ENCODE peak calls at places on chromosomes 11 and 22, in ten cellular contexts. P is GM12865, V is right atrium auricular region, J is retinal pigment epithelial cell, G is left lung, Y is K562, H is A549, M is cardiac muscle cell, W is natural killer cell, R is fibroblast of the aortic adventitia. E is an unnamed sample.

GRCh38 chr11:4484310-4484709 is 1.9 kb downstream of the OR52K1 start:
- DNase-seq in H (no peak), W (no peak), R (no peak), M (no peak), P (no peak), G (no peak), J (no peak), Y (no peak), V (no peak), E (no peak)

GRCh38 chr22:49010086-49010863 is 817.4 kb downstream of the BRD1 start:
- DNase-seq in G (no peak), V (peak), P (no peak), M (no peak), R (no peak), W (no peak), J (no peak), H (no peak), Y (no peak), E (no peak)

GRCh38 chr11:33894402-33894754 is 2.5 kb upstream of the LMO2 start:
- DNase-seq in H (no peak), W (no peak), Y (peak), R (no peak), V (no peak), J (no peak), P (no peak), G (no peak), M (no peak), E (no peak)

GRCh38 chr22:20940178-20940790 is 23.1 kb downstream of the CRKL start:
- DNase-seq in Y (no peak), G (no peak), M (no peak), J (no peak), H (no peak), W (no peak), V (no peak), R (peak), P (no peak), E (no peak)

GRCh38 chr22:49693416-49693815 is 134.3 kb downstream of the BRD1 start:
- DNase-seq in P (no peak), V (no peak), G (no peak), M (no peak), J (no peak), R (no peak), H (no peak), Y (no peak), W (no peak), E (no peak)

GRCh38 chr11:15849265-15849664 is 507.1 kb downstream of the SOX6 start:
- DNase-seq in G (no peak), P (no peak), W (no peak), Y (no peak), H (no peak), J (no peak), M (peak), R (no peak), V (no peak), E (no peak)

GRCh38 chr11:133123371-133123770 is 408.9 kb downstream of the OPCML start:
- DNase-seq in J (no peak), P (no peak), Y (no peak), V (no peak), G (no peak), M (no peak), R (no peak), H (no peak), W (no peak), E (no peak)

GRCh38 chr11:129458756-129459535 is 83.3 kb downstream of the BARX2 start:
- DNase-seq in P (no peak), G (no peak), Y (no peak), M (no peak), H (no peak), V (no peak), W (no peak), R (no peak), J (no peak), E (no peak)

GRCh38 chr11:8408151-8408930 is 144.7 kb upstream of the LMO1 start:
- DNase-seq in R (no peak), P (no peak), H (no peak), V (no peak), G (no peak), W (no peak), J (no peak), M (no peak), Y (no peak), E (no peak)

GRCh38 chr11:7632211-7632610 is 41.1 kb downstream of the CYB5R2 start:
- DNase-seq in G (no peak), M (no peak), J (no peak), W (no peak), R (no peak), V (no peak), H (no peak), P (no peak), Y (no peak), E (no peak)

GRCh38 chr11:1138053-1138452 is 19.7 kb upstream of the MUC5AC start:
- DNase-seq in H (no peak), J (no peak), W (no peak), M (no peak), R (no peak), G (no peak), V (no peak), Y (no peak), P (no peak), E (no peak)

GRCh38 chr11:111586305-111586915 is 15.8 kb upstream of the SIK2 start:
- DNase-seq in V (no peak), Y (peak), W (no peak), H (no peak), P (peak), M (peak), J (no peak), R (peak), G (no peak), E (no peak)

GRCh38 chr22:49535527-49536125 is 292.0 kb downstream of the BRD1 start:
- DNase-seq in P (no peak), G (peak), M (no peak), J (no peak), W (no peak), R (no peak), H (no peak), Y (no peak), V (no peak), E (no peak)

GRCh38 chr11:64472593-64473455 is 113.9 kb downstream of the RPS6KA4 start:
- DNase-seq in W (no peak), V (no peak), H (no peak), G (no peak), P (no peak), R (peak), Y (peak), J (no peak), M (no peak), E (no peak)

GRCh38 chr11:86245369-86246292 is 1.1 kb downstream of the EED start:
- DNase-seq in P (peak), R (peak), V (no peak), W (no peak), J (no peak), M (peak), G (no peak), Y (peak), H (peak), E (no peak)

GRCh38 chr11:69337211-69337721 is 43.3 kb downstream of the MYEOV start:
- DNase-seq in J (no peak), W (no peak), V (peak), R (peak), P (peak), Y (no peak), M (peak), H (no peak), G (no peak), E (no peak)

GRCh38 chr11:65790104-65790901 is 3.4 kb downstream of the OVOL1 start:
- DNase-seq in H (no peak), P (no peak), J (no peak), G (no peak), V (no peak), Y (no peak), R (no peak), M (no peak), W (no peak), E (no peak)

GRCh38 chr11:110198031-110198729 is 98.2 kb downstream of the RDX start:
- DNase-seq in R (no peak), V (peak), W (no peak), G (no peak), H (no peak), P (no peak), J (no peak), M (no peak), Y (no peak), E (no peak)

GRCh38 chr11:103826856-103827255 is 209.6 kb upstream of the DDI1 start:
- DNase-seq in R (no peak), P (no peak), Y (no peak), J (no peak), W (no peak), H (no peak), M (no peak), G (no peak), V (no peak), E (no peak)

GRCh38 chr11:61820174-61820573 is 3.4 kb upstream of the FADS1 start:
- DNase-seq in J (peak), G (no peak), Y (no peak), M (no peak), H (peak), V (no peak), P (no peak), R (peak), W (no peak), E (no peak)

GRCh38 chr11:117840881-117841581 is 16.5 kb upstream of the FXYD2 start:
- DNase-seq in H (no peak), M (no peak), R (no peak), P (no peak), G (peak), V (peak), W (peak), J (no peak), Y (no peak), E (no peak)

GRCh38 chr22:20021196-20022181 is 579 bp downstream of the TANGO2 start:
- DNase-seq in P (no peak), H (no peak), Y (peak), M (peak), R (peak), W (no peak), J (peak), V (peak), G (peak), E (no peak)

GRCh38 chr11:298406-299065 is 790 bp downstream of the IFITM5 start:
- DNase-seq in R (no peak), H (no peak), M (no peak), V (no peak), Y (no peak), G (peak), J (no peak), P (no peak), W (no peak), E (no peak)

GRCh38 chr11:93216511-93217121 is 18.8 kb upstream of the SLC36A4 start:
- DNase-seq in Y (no peak), W (no peak), H (no peak), P (no peak), R (no peak), G (no peak), M (no peak), V (no peak), J (no peak), E (no peak)

GRCh38 chr11:65478411-65479183 is 20.2 kb upstream of the MALAT1 start:
- DNase-seq in M (no peak), J (no peak), H (no peak), G (peak), W (no peak), P (no peak), V (no peak), Y (peak), R (peak), E (no peak)

GRCh38 chr22:29641052-29641780 is 37.8 kb downstream of the NF2 start:
- DNase-seq in Y (no peak), V (no peak), R (no peak), P (no peak), W (no peak), H (no peak), M (no peak), G (no peak), J (no peak), E (no peak)

GRCh38 chr22:45804986-45805325 is 133.3 kb downstream of the ATXN10 start:
- DNase-seq in H (peak), P (no peak), J (peak), V (no peak), M (no peak), R (peak), Y (no peak), W (no peak), G (no peak), E (no peak)

GRCh38 chr22:43136255-43136654 is 6.9 kb downstream of the MCAT start:
- DNase-seq in J (no peak), H (peak), V (no peak), M (peak), Y (peak), W (no peak), G (peak), R (peak), P (peak), E (peak)

GRCh38 chr22:28369849-28370248 is 309.8 kb downstream of the TTC28 start:
- DNase-seq in J (no peak), R (no peak), M (no peak), Y (peak), V (no peak), G (no peak), H (no peak), P (no peak), W (no peak), E (no peak)

GRCh38 chr11:65613091-65613928 is 711 bp downstream of the MAP3K11 start:
- DNase-seq in M (peak), J (no peak), G (peak), W (peak), H (peak), P (no peak), Y (no peak), R (no peak), V (no peak), E (no peak)

GRCh38 chr11:19493446-19493845 is 219.2 kb upstream of the NAV2 start:
- DNase-seq in G (no peak), M (no peak), P (peak), R (no peak), H (no peak), V (no peak), J (no peak), Y (no peak), W (no peak), E (no peak)

GRCh38 chr11:126637800-126638175 is 282.3 kb downstream of the ST3GAL4 start:
- DNase-seq in P (no peak), R (peak), V (no peak), W (no peak), Y (no peak), J (no peak), M (no peak), H (no peak), G (no peak), E (no peak)

GRCh38 chr22:23117275-23117674 is 24.5 kb downstream of the RSPH14 start:
- DNase-seq in M (no peak), R (no peak), J (no peak), W (no peak), G (peak), H (no peak), V (no peak), P (no peak), Y (no peak), E (no peak)

GRCh38 chr11:14228356-14228755 is 130.6 kb downstream of the RRAS2 start:
- DNase-seq in J (no peak), R (no peak), Y (no peak), G (no peak), M (no peak), V (no peak), H (no peak), P (no peak), W (no peak), E (no peak)

GRCh38 chr11:77968337-77968736 is 26.1 kb downstream of the INTS4 start:
- DNase-seq in M (no peak), W (no peak), G (no peak), J (no peak), P (no peak), R (no peak), H (no peak), Y (no peak), V (no peak), E (no peak)

GRCh38 chr11:78202733-78203167 is 14.0 kb downstream of the USP35 start:
- DNase-seq in H (no peak), P (peak), R (no peak), V (no peak), Y (no peak), J (no peak), W (no peak), M (no peak), G (no peak), E (no peak)

GRCh38 chr11:45724145-45724544 is 58.7 kb upstream of the CHST1 start:
- DNase-seq in W (no peak), J (no peak), V (no peak), M (peak), G (no peak), H (no peak), Y (no peak), R (no peak), P (no peak), E (no peak)

GRCh38 chr11:126664643-126665042 is 309.2 kb downstream of the ST3GAL4 start:
- DNase-seq in V (no peak), P (no peak), R (no peak), J (no peak), G (no peak), Y (no peak), W (no peak), H (no peak), M (no peak), E (no peak)

GRCh38 chr11:55942785-55943392 is 6.7 kb upstream of the OR5I1 start:
- DNase-seq in M (peak), G (no peak), P (peak), H (peak), R (peak), Y (peak), V (no peak), J (no peak), W (no peak), E (no peak)
- TF ChIP-seq CTCF in M (peak), G (no peak), P (peak), H (peak), R (no peak), Y (peak), V (peak), J (peak), W (no peak), E (peak)

GRCh38 chr22:36367066-36367465 is 20.7 kb downstream of the MYH9 start:
- DNase-seq in J (no peak), M (no peak), W (no peak), G (no peak), V (no peak), H (no peak), R (no peak), P (no peak), Y (no peak), E (no peak)

GRCh38 chr22:36366291-36366708 is 21.5 kb downstream of the MYH9 start:
- DNase-seq in J (peak), G (no peak), Y (no peak), M (no peak), H (no peak), R (peak), W (no peak), P (no peak), V (no peak), E (no peak)

GRCh38 chr22:36369004-36369921 is 18.5 kb downstream of the MYH9 start:
- DNase-seq in Y (no peak), W (no peak), P (no peak), H (no peak), M (no peak), J (peak), R (no peak), G (no peak), V (no peak), E (no peak)

GRCh38 chr22:36368359-36368983 is 19.3 kb downstream of the MYH9 start:
- DNase-seq in W (no peak), P (peak), G (no peak), Y (peak), H (no peak), M (peak), R (peak), J (peak), V (no peak), E (no peak)

DNA sequence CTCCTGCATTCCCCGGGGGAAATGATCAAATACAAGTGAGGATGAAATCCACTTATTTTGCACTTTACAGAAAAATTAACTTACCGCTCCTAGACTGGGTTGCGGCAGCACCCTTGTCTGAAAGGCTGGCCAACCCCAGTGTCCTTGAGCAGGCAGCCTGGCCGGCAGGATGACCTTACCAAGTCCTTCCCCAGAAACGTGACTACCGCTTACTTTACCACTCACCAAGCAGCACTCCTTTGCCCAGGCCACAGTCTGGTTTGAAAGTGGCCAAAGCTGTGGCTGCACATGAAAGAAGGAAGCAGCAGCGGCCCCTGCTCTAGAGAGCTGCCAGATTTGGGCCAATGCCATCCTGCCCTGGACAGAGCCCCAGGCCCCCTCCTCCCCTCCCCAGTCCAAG is 20.3 kb downstream of the MYH9 start:
- DNase-seq in P (no peak), M (no peak), H (no peak), Y (no peak), V (no peak), R (no peak), W (no peak), G (no peak), J (no peak), E (no peak)
- TF ChIP-seq CTCF in P (no peak), M (no peak), H (no peak), Y (no peak), V (no peak), R (no peak), W (no peak), G (no peak), J (no peak), E (no peak)

GRCh38 chr11:100888836-100889235 is 201.7 kb downstream of the ARHGAP42 start:
- DNase-seq in Y (no peak), W (no peak), J (no peak), M (no peak), H (no peak), P (no peak), R (no peak), G (no peak), V (no peak), E (no peak)

GRCh38 chr11:100890779-100891178 is 203.7 kb downstream of the ARHGAP42 start:
- DNase-seq in M (no peak), H (no peak), V (no peak), Y (no peak), W (no peak), P (no peak), J (no peak), G (no peak), R (peak), E (no peak)

GRCh38 chr11:100895449-100895848 is 208.4 kb downstream of the ARHGAP42 start:
- DNase-seq in P (no peak), G (no peak), J (no peak), Y (no peak), M (no peak), R (no peak), H (no peak), V (no peak), W (no peak), E (no peak)

GRCh38 chr11:100889758-100890157 is 202.7 kb downstream of the ARHGAP42 start:
- DNase-seq in M (no peak), P (no peak), Y (no peak), W (no peak), J (no peak), V (no peak), H (no peak), G (no peak), R (no peak), E (no peak)

GRCh38 chr11:100892886-100893285 is 205.8 kb downstream of the ARHGAP42 start:
- DNase-seq in G (no peak), R (no peak), P (no peak), J (no peak), Y (no peak), M (no peak), V (no peak), H (no peak), W (no peak), E (no peak)
- TF ChIP-seq CTCF in G (no peak), R (no peak), P (no peak), J (no peak), Y (no peak), M (no peak), V (no peak), H (no peak), W (no peak), E (no peak)

GRCh38 chr22:42056757-42057511 is 13.7 kb downstream of the NAGA start:
- DNase-seq in Y (no peak), J (no peak), G (no peak), P (no peak), V (no peak), H (no peak), R (no peak), W (no peak), M (no peak), E (no peak)
- TF ChIP-seq CTCF in Y (no peak), J (no peak), G (no peak), P (no peak), V (no peak), H (no peak), R (no peak), W (no peak), M (no peak), E (no peak)

GRCh38 chr22:47474895-47475294 is 712.4 kb downstream of the TBC1D22A start:
- DNase-seq in G (no peak), H (no peak), W (no peak), P (no peak), M (no peak), Y (no peak), R (no peak), V (no peak), J (no peak), E (no peak)

GRCh38 chr22:47474464-47474863 is 712.0 kb downstream of the TBC1D22A start:
- DNase-seq in W (no peak), J (no peak), R (no peak), Y (no peak), P (no peak), G (no peak), M (no peak), H (no peak), V (no peak), E (no peak)

GRCh38 chr22:47472636-47473035 is 710.2 kb downstream of the TBC1D22A start:
- DNase-seq in G (peak), W (no peak), V (no peak), P (no peak), M (no peak), H (no peak), J (no peak), Y (no peak), R (no peak), E (no peak)

DNA sequence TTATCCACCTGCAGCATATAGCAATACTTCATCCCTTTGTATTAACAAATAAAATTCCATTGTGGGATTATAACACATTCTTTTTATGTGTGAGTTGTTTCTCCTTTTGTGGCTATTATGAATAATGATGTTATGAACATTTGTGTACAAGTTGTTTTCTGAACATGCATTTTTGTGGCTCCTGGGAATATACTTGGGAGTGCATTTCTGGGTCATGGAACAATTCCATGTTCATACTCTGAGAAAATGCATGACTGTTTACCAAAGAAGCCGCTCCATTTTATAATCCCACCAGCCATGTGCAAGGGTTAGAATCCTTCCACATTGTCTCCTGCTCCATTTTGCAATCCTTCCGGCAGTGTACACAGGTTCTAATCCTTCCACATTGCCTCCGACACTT is 713.8 kb downstream of the TBC1D22A start:
- DNase-seq in W (no peak), R (no peak), Y (no peak), H (no peak), G (no peak), P (no peak), V (no peak), J (no peak), M (no peak), E (no peak)
- TF ChIP-seq CTCF in W (no peak), R (no peak), Y (no peak), H (no peak), G (no peak), P (no peak), V (no peak), J (no peak), M (no peak), E (no peak)